ENCODE peak calls at places on chromosomes 2 and 18, in ten cellular contexts. Z, L, A, C, J, H, G, I, N and W are unnamed samples.
A peak's percentile ranks its signal among the peaks of the same experiment; 100 is the strongest.

GRCh38 chr2:120470041-120470716 is 124.2 kb downstream of the INHBB start:
- DNase-seq in Z (no peak), L (peak; percentile 86), A (peak; percentile 91), C (peak; percentile 66), J (peak; percentile 85), H (no peak), G (peak; percentile 71), I (peak; percentile 95), N (peak; percentile 85), W (peak; percentile 90)

GRCh38 chr2:149702571-149702970 is 115.0 kb upstream of the MMADHC start:
- DNase-seq in Z (no peak), L (no peak), A (no peak), C (no peak), J (no peak), H (no peak), G (no peak), I (no peak), N (no peak), W (no peak)

GRCh38 chr2:5791371-5791770 is 99.2 kb downstream of the SOX11 start:
- DNase-seq in Z (no peak), L (no peak), A (no peak), C (no peak), J (no peak), H (no peak), G (no peak), I (no peak), N (no peak), W (no peak)

GRCh38 chr2:128187032-128187654 is 96.1 kb downstream of the UGGT1 start:
- DNase-seq in Z (no peak), L (peak; percentile 78), A (no peak), C (no peak), J (peak; percentile 27), H (no peak), G (no peak), I (peak; percentile 75), N (no peak), W (no peak)

GRCh38 chr18:45588284-45588683 is 27.0 kb upstream of the SLC14A2 start:
- DNase-seq in Z (no peak), L (peak; percentile 50), A (no peak), C (no peak), J (no peak), H (no peak), G (peak; percentile 53), I (no peak), N (no peak), W (no peak)

GRCh38 chr18:8319798-8320477 is 289.3 kb upstream of the RAB12 start:
- DNase-seq in Z (no peak), L (peak; percentile 25), A (no peak), C (no peak), J (no peak), H (no peak), G (no peak), I (no peak), N (no peak), W (no peak)

GRCh38 chr2:115161531-115162453 is 719.4 kb downstream of the DPP10 start:
- DNase-seq in Z (no peak), L (no peak), A (peak; percentile 87), C (no peak), J (peak; percentile 12), H (peak; percentile 42), G (no peak), I (no peak), N (peak; percentile 30), W (no peak)

GRCh38 chr2:24214880-24215279 is 40.0 kb downstream of the FAM228A start:
- DNase-seq in Z (peak; percentile 57), L (no peak), A (no peak), C (no peak), J (no peak), H (no peak), G (no peak), I (no peak), N (no peak), W (no peak)

GRCh38 chr2:14132386-14132785 is 500.1 kb upstream of the LRATD1 start:
- DNase-seq in Z (no peak), L (no peak), A (no peak), C (no peak), J (no peak), H (no peak), G (no peak), I (no peak), N (no peak), W (no peak)

GRCh38 chr2:175180701-175181103 is 808 bp downstream of the ATP5MC3 start:
- DNase-seq in Z (peak; percentile 71), L (peak; percentile 49), A (no peak), C (no peak), J (peak; percentile 42), H (peak; percentile 47), G (peak; percentile 26), I (peak; percentile 44), N (peak; percentile 39), W (peak; percentile 65)

GRCh38 chr2:25856377-25856776 is 21.9 kb downstream of the ASXL2 start:
- DNase-seq in Z (no peak), L (no peak), A (no peak), C (no peak), J (no peak), H (no peak), G (no peak), I (no peak), N (no peak), W (no peak)

GRCh38 chr2:129354662-129355061 is 624.8 kb upstream of the RAB6C start:
- DNase-seq in Z (no peak), L (no peak), A (no peak), C (no peak), J (no peak), H (no peak), G (no peak), I (no peak), N (no peak), W (no peak)

GRCh38 chr2:238117199-238118154 is 17.3 kb downstream of the ESPNL start:
- DNase-seq in Z (no peak), L (no peak), A (no peak), C (no peak), J (peak; percentile 13), H (no peak), G (no peak), I (no peak), N (no peak), W (no peak)

GRCh38 chr2:238274152-238274865 is 14.1 kb downstream of the PER2 start:
- DNase-seq in Z (no peak), L (no peak), A (peak; percentile 58), C (no peak), J (peak; percentile 8), H (no peak), G (no peak), I (no peak), N (no peak), W (peak; percentile 52)

GRCh38 chr2:144508162-144508765 is 11.7 kb downstream of the ZEB2 start:
- DNase-seq in Z (peak; percentile 34), L (no peak), A (no peak), C (no peak), J (no peak), H (no peak), G (no peak), I (no peak), N (no peak), W (no peak)

GRCh38 chr2:128537646-128538045 is 219.0 kb upstream of the HS6ST1 start:
- DNase-seq in Z (no peak), L (peak; percentile 58), A (no peak), C (no peak), J (no peak), H (no peak), G (no peak), I (no peak), N (no peak), W (no peak)

GRCh38 chr2:200300650-200301314 is 5.7 kb upstream of the SPATS2L start:
- DNase-seq in Z (no peak), L (peak; percentile 82), A (no peak), C (no peak), J (no peak), H (no peak), G (no peak), I (no peak), N (no peak), W (no peak)

GRCh38 chr2:10658914-10659257 is 30.9 kb downstream of the NOL10 start:
- DNase-seq in Z (no peak), L (peak; percentile 48), A (no peak), C (no peak), J (no peak), H (no peak), G (no peak), I (no peak), N (no peak), W (no peak)

GRCh38 chr2:10658041-10658913 is 31.5 kb downstream of the NOL10 start:
- DNase-seq in Z (no peak), L (peak; percentile 91), A (no peak), C (no peak), J (no peak), H (no peak), G (no peak), I (no peak), N (no peak), W (no peak)

GRCh38 chr2:10655841-10656225 is 33.9 kb downstream of the NOL10 start:
- DNase-seq in Z (no peak), L (no peak), A (no peak), C (no peak), J (no peak), H (no peak), G (no peak), I (no peak), N (no peak), W (no peak)

GRCh38 chr2:10654069-10654468 is 35.7 kb downstream of the NOL10 start:
- DNase-seq in Z (no peak), L (peak; percentile 71), A (no peak), C (no peak), J (no peak), H (no peak), G (no peak), I (no peak), N (no peak), W (no peak)

GRCh38 chr2:10655074-10655840 is 34.5 kb downstream of the NOL10 start:
- DNase-seq in Z (no peak), L (no peak), A (no peak), C (no peak), J (no peak), H (no peak), G (no peak), I (no peak), N (no peak), W (no peak)
- H3K36me3 ChIP-seq in Z (peaks cover 94% of the 10 kb centered on the region), L (peaks cover 28% of the 10 kb centered on the region), A (peaks cover 50% of the 10 kb centered on the region), C (no peaks in the 10 kb centered on the region), J (peaks cover 10% of the 10 kb centered on the region), H (peaks cover 59% of the 10 kb centered on the region), G (no peaks in the 10 kb centered on the region), I (no peaks in the 10 kb centered on the region), N (peaks cover 99% of the 10 kb centered on the region), W (peaks cover 9% of the 10 kb centered on the region)

GRCh38 chr18:12014091-12014490 is 32.8 kb downstream of the IMPA2 start:
- DNase-seq in Z (no peak), L (no peak), A (no peak), C (no peak), J (no peak), H (no peak), G (no peak), I (peak; percentile 10), N (no peak), W (no peak)
- TF ChIP-seq CTCF in Z (no peak), L (no peak), A (no peak), C (no peak), J (no peak), H (no peak), G (no peak), I (no peak), N (no peak), W (no peak)

GRCh38 chr2:101420623-101421022 is 33.3 kb upstream of the CREG2 start:
- DNase-seq in Z (no peak), L (no peak), A (no peak), C (no peak), J (no peak), H (no peak), G (no peak), I (peak; percentile 17), N (no peak), W (no peak)
- H3K27ac ChIP-seq in Z (no peak overlapping the region), L (no peak overlapping the region), A (no peak overlapping the region), C (no peak overlapping the region), J (no peak overlapping the region), H (no peak overlapping the region), G (no peak overlapping the region), I (no peak overlapping the region), N (no peak overlapping the region), W (no peak overlapping the region)

GRCh38 chr2:88735853-88736252 is 44.4 kb downstream of the RPIA start:
- DNase-seq in Z (no peak), L (no peak), A (no peak), C (no peak), J (no peak), H (no peak), G (no peak), I (peak; percentile 69), N (no peak), W (no peak)
- H3K36me3 ChIP-seq in Z (peaks cover 78% of the 10 kb centered on the region), L (no peaks in the 10 kb centered on the region), A (peaks cover 30% of the 10 kb centered on the region), C (no peaks in the 10 kb centered on the region), J (peaks cover 6% of the 10 kb centered on the region), H (peaks cover 30% of the 10 kb centered on the region), G (no peaks in the 10 kb centered on the region), I (no peaks in the 10 kb centered on the region), N (peaks cover 42% of the 10 kb centered on the region), W (no peaks in the 10 kb centered on the region)